ENCODE peak calls at places on chromosome 17, in five cellular contexts. One of them, this sample, is unnamed.

GRCh38 chr17:9018731-9019130 is 2.6 kb upstream of the NTN1 start:
- DNase-seq in OCI-LY7: no peak
- DNase-seq in tibial nerve: no peak
- DNase-seq in CD4-positive, alpha-beta memory T cell: no peak
- DNase-seq in NT2/D1: no peak
- DNase-seq in this sample: no peak

GRCh38 chr17:10614536-10615155 is 42.5 kb downstream of the MYH3 start:
- DNase-seq in tibial nerve: no peak
- DNase-seq in OCI-LY7: peak; percentile 54
- DNase-seq in CD4-positive, alpha-beta memory T cell: no peak
- DNase-seq in NT2/D1: peak; percentile 63
- DNase-seq in this sample: no peak

GRCh38 chr17:55168970-55169687 is 95.6 kb upstream of the HLF start:
- DNase-seq in CD4-positive, alpha-beta memory T cell: no peak
- DNase-seq in NT2/D1: no peak
- DNase-seq in tibial nerve: no peak
- DNase-seq in OCI-LY7: peak; percentile 95
- DNase-seq in this sample: no peak

GRCh38 chr17:73430165-73430680 is 118.4 kb upstream of the CDC42EP4 start:
- DNase-seq in tibial nerve: no peak
- DNase-seq in NT2/D1: no peak
- DNase-seq in CD4-positive, alpha-beta memory T cell: no peak
- DNase-seq in OCI-LY7: no peak
- DNase-seq in this sample: peak; percentile 52

GRCh38 chr17:37276475-37276874 is 99.3 kb upstream of the C17orf78 start:
- DNase-seq in tibial nerve: no peak
- DNase-seq in OCI-LY7: no peak
- DNase-seq in NT2/D1: no peak
- DNase-seq in CD4-positive, alpha-beta memory T cell: no peak
- DNase-seq in this sample: no peak

GRCh38 chr17:41529491-41529915 is 1.4 kb upstream of the KRT19 start:
- DNase-seq in NT2/D1: no peak
- DNase-seq in OCI-LY7: no peak
- DNase-seq in CD4-positive, alpha-beta memory T cell: no peak
- DNase-seq in tibial nerve: no peak
- DNase-seq in this sample: no peak

GRCh38 chr17:82665891-82666290 is 17.6 kb upstream of the WDR45B start:
- DNase-seq in NT2/D1: no peak
- DNase-seq in tibial nerve: no peak
- DNase-seq in CD4-positive, alpha-beta memory T cell: no peak
- DNase-seq in OCI-LY7: no peak
- DNase-seq in this sample: peak; percentile 34

GRCh38 chr17:35086931-35087573 is 23.5 kb upstream of the RFFL start:
- DNase-seq in NT2/D1: no peak
- DNase-seq in tibial nerve: no peak
- DNase-seq in CD4-positive, alpha-beta memory T cell: no peak
- DNase-seq in OCI-LY7: no peak
- DNase-seq in this sample: no peak

GRCh38 chr17:54892360-54892759 is 8.3 kb upstream of the TOM1L1 start:
- DNase-seq in OCI-LY7: no peak
- DNase-seq in CD4-positive, alpha-beta memory T cell: no peak
- DNase-seq in tibial nerve: no peak
- DNase-seq in NT2/D1: no peak
- DNase-seq in this sample: no peak

GRCh38 chr17:50056961-50057330 is 1.0 kb downstream of the ITGA3 start:
- DNase-seq in OCI-LY7: no peak
- DNase-seq in NT2/D1: no peak
- DNase-seq in tibial nerve: no peak
- DNase-seq in CD4-positive, alpha-beta memory T cell: no peak
- DNase-seq in this sample: peak; percentile 57

GRCh38 chr17:1362964-1363363 is 37.1 kb downstream of the YWHAE start:
- DNase-seq in CD4-positive, alpha-beta memory T cell: no peak
- DNase-seq in NT2/D1: no peak
- DNase-seq in OCI-LY7: peak; percentile 57
- DNase-seq in tibial nerve: peak; percentile 30
- DNase-seq in this sample: peak; percentile 27

GRCh38 chr17:6701719-6702118 is 11.4 kb downstream of the SLC13A5 start:
- DNase-seq in tibial nerve: no peak
- DNase-seq in NT2/D1: peak; percentile 47
- DNase-seq in CD4-positive, alpha-beta memory T cell: no peak
- DNase-seq in OCI-LY7: peak; percentile 53
- DNase-seq in this sample: no peak

GRCh38 chr17:2157081-2157480 is 102.2 kb downstream of the HIC1 start:
- DNase-seq in NT2/D1: no peak
- DNase-seq in OCI-LY7: no peak
- DNase-seq in CD4-positive, alpha-beta memory T cell: no peak
- DNase-seq in tibial nerve: no peak
- DNase-seq in this sample: no peak

GRCh38 chr17:33266116-33266515 is 27.0 kb downstream of the ASIC2 start:
- DNase-seq in NT2/D1: no peak
- DNase-seq in CD4-positive, alpha-beta memory T cell: no peak
- DNase-seq in OCI-LY7: no peak
- DNase-seq in tibial nerve: no peak
- DNase-seq in this sample: no peak

GRCh38 chr17:16463341-16464000 is 28.5 kb downstream of the LRRC75A start:
- DNase-seq in OCI-LY7: no peak
- DNase-seq in tibial nerve: no peak
- DNase-seq in CD4-positive, alpha-beta memory T cell: no peak
- DNase-seq in NT2/D1: no peak
- DNase-seq in this sample: no peak

GRCh38 chr17:41340934-41341861 is 9.4 kb downstream of the KRT33A start:
- DNase-seq in OCI-LY7: no peak
- DNase-seq in NT2/D1: no peak
- DNase-seq in CD4-positive, alpha-beta memory T cell: peak; percentile 85
- DNase-seq in tibial nerve: no peak
- DNase-seq in this sample: no peak

DNA sequence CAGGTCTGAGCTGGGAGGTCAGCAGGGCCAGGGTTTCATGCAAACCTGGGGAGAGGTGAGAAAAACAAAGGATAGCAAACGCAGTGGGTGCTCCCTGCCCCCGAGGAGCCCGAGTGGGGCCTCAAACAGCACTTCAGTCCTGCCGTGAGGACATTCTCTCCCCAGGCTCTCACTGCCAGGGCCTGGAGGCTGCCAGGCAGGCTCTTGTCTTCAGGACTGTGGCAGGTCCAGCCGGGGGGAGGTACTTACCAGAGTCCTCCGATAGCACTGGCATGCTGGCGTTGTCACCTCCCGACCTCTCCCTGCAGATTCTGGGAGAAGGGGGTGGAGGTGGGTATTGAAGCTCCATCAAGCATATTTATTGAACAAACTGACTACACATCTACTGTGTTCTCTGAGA is 1.3 kb downstream of the MPP3 start:
- DNase-seq in OCI-LY7: no peak
- DNase-seq in tibial nerve: no peak
- DNase-seq in NT2/D1: no peak
- DNase-seq in CD4-positive, alpha-beta memory T cell: no peak
- DNase-seq in this sample: no peak
- H3K4me3 ChIP-seq in OCI-LY7: no peak overlapping the region
- H3K4me3 ChIP-seq in tibial nerve: no peak overlapping the region
- H3K4me3 ChIP-seq in NT2/D1: peak overlapping the region; percentile 70
- H3K4me3 ChIP-seq in CD4-positive, alpha-beta memory T cell: no peak overlapping the region
- H3K4me3 ChIP-seq in this sample: no peak overlapping the region

DNA sequence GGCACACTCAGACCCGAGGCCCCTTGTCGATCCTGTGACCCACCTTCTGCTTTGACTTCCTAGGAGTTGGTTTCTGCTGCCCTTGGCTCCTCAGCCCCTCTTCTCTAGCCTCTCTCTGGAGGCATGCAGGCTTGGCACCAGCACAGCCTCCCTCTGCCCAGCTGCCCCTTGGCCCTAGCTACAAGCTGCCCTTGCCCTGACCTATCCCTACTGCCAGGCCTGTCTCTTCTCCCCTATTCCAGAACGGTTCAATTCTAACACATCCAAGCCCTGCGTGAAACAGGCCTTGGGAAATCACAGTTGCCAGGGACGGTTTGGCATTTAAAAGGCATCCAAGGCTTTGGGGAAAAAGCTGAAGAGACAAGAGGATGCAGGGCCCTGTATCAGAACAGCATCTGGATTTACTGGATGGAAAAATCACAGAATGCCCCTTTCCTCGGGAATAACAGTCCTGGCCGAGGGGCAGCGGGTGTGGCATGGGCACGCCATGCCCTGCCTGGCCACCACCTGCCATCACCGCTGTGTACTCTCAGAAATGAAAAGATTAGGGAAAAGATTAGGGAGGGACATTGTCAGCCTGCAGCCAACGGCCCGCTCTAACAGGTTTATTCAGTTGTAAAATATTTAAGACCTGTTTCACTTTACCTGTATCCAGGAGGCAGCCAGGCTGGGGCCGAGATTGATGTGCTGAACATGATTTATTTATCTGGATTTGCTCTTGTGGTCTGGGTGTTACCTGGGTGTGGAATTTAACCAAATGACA is 15.8 kb downstream of the RAI1 start:
- DNase-seq in NT2/D1: no peak
- DNase-seq in tibial nerve: no peak
- DNase-seq in CD4-positive, alpha-beta memory T cell: no peak
- DNase-seq in OCI-LY7: no peak
- DNase-seq in this sample: no peak
- H3K4me1 ChIP-seq in NT2/D1: peaks cover 30% of the 10 kb centered on the region
- H3K4me1 ChIP-seq in tibial nerve: peaks cover 71% of the 10 kb centered on the region
- H3K4me1 ChIP-seq in CD4-positive, alpha-beta memory T cell: peaks cover 25% of the 10 kb centered on the region
- H3K4me1 ChIP-seq in OCI-LY7: peaks cover 74% of the 10 kb centered on the region
- H3K4me1 ChIP-seq in this sample: no peaks in the 10 kb centered on the region

GRCh38 chr17:28180449-28180848 is 138.0 kb downstream of the NLK start:
- DNase-seq in CD4-positive, alpha-beta memory T cell: no peak
- DNase-seq in OCI-LY7: no peak
- DNase-seq in NT2/D1: no peak
- DNase-seq in tibial nerve: no peak
- DNase-seq in this sample: no peak
- H3K4me3 ChIP-seq in CD4-positive, alpha-beta memory T cell: no peak overlapping the region
- H3K4me3 ChIP-seq in OCI-LY7: no peak overlapping the region
- H3K4me3 ChIP-seq in NT2/D1: no peak overlapping the region
- H3K4me3 ChIP-seq in tibial nerve: no peak overlapping the region
- H3K4me3 ChIP-seq in this sample: no peak overlapping the region

GRCh38 chr17:74432484-74433391 is 850 bp downstream of the GPRC5C start:
- DNase-seq in OCI-LY7: no peak
- DNase-seq in CD4-positive, alpha-beta memory T cell: no peak
- DNase-seq in tibial nerve: no peak
- DNase-seq in NT2/D1: no peak
- DNase-seq in this sample: no peak

GRCh38 chr17:74431568-74432483 is at the start of gene GPRC5C:
- DNase-seq in CD4-positive, alpha-beta memory T cell: peak; percentile 27
- DNase-seq in tibial nerve: peak; percentile 55
- DNase-seq in OCI-LY7: no peak
- DNase-seq in NT2/D1: no peak
- DNase-seq in this sample: peak; percentile 88

GRCh38 chr17:74430706-74431567 is 951 bp upstream of the GPRC5C start:
- DNase-seq in tibial nerve: peak; percentile 47
- DNase-seq in NT2/D1: no peak
- DNase-seq in CD4-positive, alpha-beta memory T cell: no peak
- DNase-seq in OCI-LY7: no peak
- DNase-seq in this sample: peak; percentile 94

GRCh38 chr17:74435775-74436359 is 4.0 kb downstream of the GPRC5C start:
- DNase-seq in OCI-LY7: no peak
- DNase-seq in NT2/D1: no peak
- DNase-seq in CD4-positive, alpha-beta memory T cell: no peak
- DNase-seq in tibial nerve: no peak
- DNase-seq in this sample: no peak

GRCh38 chr17:74433421-74434121 is 1.7 kb downstream of the GPRC5C start:
- DNase-seq in CD4-positive, alpha-beta memory T cell: no peak
- DNase-seq in OCI-LY7: no peak
- DNase-seq in tibial nerve: no peak
- DNase-seq in NT2/D1: no peak
- DNase-seq in this sample: no peak
- H3K4me1 ChIP-seq in CD4-positive, alpha-beta memory T cell: peaks cover 14% of the 10 kb centered on the region
- H3K4me1 ChIP-seq in OCI-LY7: no peaks in the 10 kb centered on the region
- H3K4me1 ChIP-seq in tibial nerve: peaks cover 14% of the 10 kb centered on the region
- H3K4me1 ChIP-seq in NT2/D1: peaks cover 22% of the 10 kb centered on the region
- H3K4me1 ChIP-seq in this sample: no peaks in the 10 kb centered on the region

DNA sequence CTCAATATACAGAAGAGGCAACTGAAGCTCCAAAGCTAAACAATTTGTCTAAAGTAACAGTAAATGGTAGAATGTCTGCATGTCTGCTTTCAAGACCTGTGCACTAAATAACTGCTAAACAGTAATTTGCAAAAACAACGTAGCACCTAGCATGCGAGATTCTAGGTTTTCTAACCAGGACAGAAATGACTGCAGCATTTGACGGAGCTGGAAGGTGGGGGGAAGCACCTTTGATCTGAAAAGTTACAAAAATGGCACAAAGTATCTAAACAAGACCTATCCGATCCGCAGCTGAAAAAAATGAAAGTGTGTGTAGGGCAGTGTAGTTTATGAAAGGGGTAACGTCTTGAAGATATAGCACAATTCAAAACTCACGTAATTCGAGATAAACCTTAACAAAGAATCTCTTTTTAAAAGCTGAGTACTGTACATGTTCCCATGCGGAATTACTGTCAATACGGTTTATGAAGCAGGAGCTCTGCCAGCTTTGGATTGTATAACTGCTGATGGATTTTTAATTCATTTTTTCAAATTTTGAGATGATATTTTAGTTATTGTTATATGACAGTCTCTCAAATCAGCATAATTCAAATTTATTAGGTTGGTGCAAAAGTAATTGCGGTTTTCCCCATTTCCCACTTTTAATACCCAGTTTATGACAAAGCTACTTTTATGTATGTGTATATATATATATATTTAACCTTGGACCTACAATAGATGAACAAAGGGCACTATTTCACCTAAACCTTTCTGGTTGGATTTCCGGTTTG is 1.1 kb upstream of the WIPI1 start:
- DNase-seq in OCI-LY7: peak; percentile 37
- DNase-seq in tibial nerve: no peak
- DNase-seq in NT2/D1: no peak
- DNase-seq in CD4-positive, alpha-beta memory T cell: no peak
- DNase-seq in this sample: no peak
- H3K4me3 ChIP-seq in OCI-LY7: peak overlapping the region; percentile 67
- H3K4me3 ChIP-seq in tibial nerve: peak overlapping the region; percentile 53
- H3K4me3 ChIP-seq in NT2/D1: no peak overlapping the region
- H3K4me3 ChIP-seq in CD4-positive, alpha-beta memory T cell: peak overlapping the region; percentile 34
- H3K4me3 ChIP-seq in this sample: peak overlapping the region; percentile 44

GRCh38 chr17:43170140-43170765 is 761 bp upstream of the NBR1 start:
- DNase-seq in CD4-positive, alpha-beta memory T cell: peak; percentile 93
- DNase-seq in tibial nerve: peak; percentile 82
- DNase-seq in NT2/D1: peak; percentile 88
- DNase-seq in OCI-LY7: peak; percentile 95
- DNase-seq in this sample: peak; percentile 92
- H3K4me1 ChIP-seq in CD4-positive, alpha-beta memory T cell: peaks cover 33% of the 10 kb centered on the region
- H3K4me1 ChIP-seq in tibial nerve: peaks cover 41% of the 10 kb centered on the region
- H3K4me1 ChIP-seq in NT2/D1: no peaks in the 10 kb centered on the region
- H3K4me1 ChIP-seq in OCI-LY7: peaks cover 15% of the 10 kb centered on the region
- H3K4me1 ChIP-seq in this sample: no peaks in the 10 kb centered on the region

DNA sequence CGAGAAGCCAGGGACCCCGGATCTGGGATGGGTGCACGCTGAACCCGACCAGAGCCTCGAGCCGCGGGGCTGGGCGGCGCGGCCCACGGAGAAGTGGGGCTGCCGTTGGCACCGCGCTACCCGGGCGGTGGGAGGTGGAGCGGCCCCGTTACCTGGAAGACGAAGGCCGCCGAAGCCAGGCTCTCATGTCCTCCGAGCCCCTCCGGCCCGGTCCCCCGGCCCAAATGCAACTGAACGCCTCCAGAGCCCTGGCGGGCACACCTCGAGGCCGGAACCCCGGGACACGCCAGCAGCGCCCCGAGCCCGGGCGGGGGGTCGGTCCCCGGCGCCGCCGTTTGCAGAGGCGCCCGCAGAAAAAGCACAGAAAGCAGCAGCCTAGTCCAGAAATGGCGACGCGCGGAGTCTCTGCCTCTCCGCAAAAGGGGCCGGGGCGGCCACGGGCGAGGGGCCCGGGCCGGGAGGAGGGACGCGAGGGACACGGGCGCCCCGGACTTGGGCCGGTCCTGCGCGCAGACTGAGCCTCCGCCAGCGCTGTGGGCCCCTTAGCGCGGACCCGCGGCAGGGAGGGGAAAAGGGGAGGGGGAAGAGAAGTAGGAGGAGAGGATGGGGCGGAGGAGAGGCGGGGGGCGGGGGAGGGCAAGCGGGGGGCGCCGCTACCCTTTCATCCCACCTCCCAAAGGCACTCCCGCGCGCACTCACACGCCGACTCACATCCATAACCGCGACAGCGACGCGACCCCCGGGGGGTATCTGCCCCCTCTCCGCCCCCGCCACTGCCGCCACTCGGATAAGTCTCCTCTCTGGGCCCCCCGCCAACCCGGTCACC is 1.4 kb downstream of the AXIN2 start:
- DNase-seq in CD4-positive, alpha-beta memory T cell: no peak
- DNase-seq in NT2/D1: no peak
- DNase-seq in OCI-LY7: peak; percentile 39
- DNase-seq in tibial nerve: peak; percentile 25
- DNase-seq in this sample: peak; percentile 60
- H3K4me3 ChIP-seq in CD4-positive, alpha-beta memory T cell: peak overlapping the region; percentile 65
- H3K4me3 ChIP-seq in NT2/D1: peak overlapping the region; percentile 89
- H3K4me3 ChIP-seq in OCI-LY7: peak overlapping the region; percentile 96
- H3K4me3 ChIP-seq in tibial nerve: peak overlapping the region; percentile 75
- H3K4me3 ChIP-seq in this sample: peak overlapping the region; percentile 42